ENCODE peak calls at places on chromosomes 5 and 9, in four cellular contexts. H, N, K and B are unnamed samples. For H3K27me3 and H3K36me3, the result is how much of the 10 kb centered on the place peaks cover.

GRCh38 chr5:173771058-173771742 is 116.9 kb upstream of the CPEB4 start:
- DNase-seq in H (no peak), N (no peak), K (no peak), B (peak)

GRCh38 chr5:142600611-142601360 is 85.1 kb downstream of the FGF1 start:
- DNase-seq in H (no peak), N (no peak), K (peak), B (no peak)

GRCh38 chr9:114397848-114398605 is 10.2 kb upstream of the AKNA start:
- DNase-seq in K (peak), H (peak), N (peak), B (peak)

GRCh38 chr9:120383999-120384924 is 195.7 kb downstream of the CDK5RAP2 start:
- DNase-seq in K (no peak), H (no peak), N (no peak), B (peak)

GRCh38 chr9:18238752-18239151 is 235.2 kb upstream of the ADAMTSL1 start:
- DNase-seq in K (no peak), N (no peak), H (no peak), B (no peak)

GRCh38 chr9:4973246-4973645 is 11.8 kb upstream of the JAK2 start:
- DNase-seq in N (no peak), H (no peak), K (no peak), B (no peak)

GRCh38 chr5:3542158-3542557 is 53.5 kb upstream of the IRX1 start:
- DNase-seq in H (no peak), K (no peak), N (no peak), B (no peak)

GRCh38 chr5:11791777-11792176 is 112.5 kb downstream of the CTNND2 start:
- DNase-seq in N (no peak), K (no peak), H (no peak), B (no peak)

GRCh38 chr5:7876867-7877266 is 7.9 kb downstream of the MTRR start:
- DNase-seq in N (no peak), H (no peak), K (no peak), B (no peak)

GRCh38 chr9:3526903-3527652 is 1.3 kb upstream of the RFX3 start:
- DNase-seq in N (no peak), K (peak), H (no peak), B (no peak)

GRCh38 chr5:62354028-62354874 is 48.2 kb downstream of the KIF2A start:
- DNase-seq in H (peak), N (no peak), K (no peak), B (no peak)

GRCh38 chr5:170791325-170791954 is 7.9 kb downstream of the GABRP start:
- DNase-seq in K (peak), N (no peak), H (no peak), B (peak)

GRCh38 chr9:124266826-124267201 is 9.1 kb downstream of the NEK6 start:
- DNase-seq in N (no peak), K (no peak), H (no peak), B (no peak)

GRCh38 chr5:78801413-78801812 is 152.8 kb upstream of the LHFPL2 start:
- DNase-seq in N (no peak), H (no peak), K (no peak), B (no peak)

GRCh38 chr9:135960328-135961276 is 571 bp downstream of the UBAC1 start:
- DNase-seq in K (no peak), N (no peak), H (no peak), B (peak)

GRCh38 chr9:92770005-92770995 is 5.7 kb upstream of the BICD2 start:
- DNase-seq in N (no peak), H (no peak), K (peak), B (peak)

GRCh38 chr9:93930070-93930469 is 25.1 kb downstream of the BARX1 start:
- DNase-seq in H (no peak), N (no peak), K (no peak), B (no peak)

GRCh38 chr5:104385901-104386300 is 823.3 kb upstream of the NUDT12 start:
- DNase-seq in H (no peak), N (no peak), K (no peak), B (no peak)

GRCh38 chr9:19999491-20000057 is 210.7 kb upstream of the SLC24A2 start:
- DNase-seq in H (peak), N (no peak), K (no peak), B (no peak)

GRCh38 chr9:130860458-130861316 is 25.6 kb downstream of the ABL1 start:
- DNase-seq in N (no peak), K (peak), H (no peak), B (no peak)

GRCh38 chr5:149930060-149930753 is 14.4 kb downstream of the PDE6A start:
- DNase-seq in H (no peak), K (peak), N (no peak), B (no peak)

GRCh38 chr5:138650999-138651766 is 76.0 kb upstream of the HSPA9 start:
- DNase-seq in H (no peak), N (no peak), K (no peak), B (no peak)

GRCh38 chr5:150209020-150209635 is 19.3 kb downstream of the SLC6A7 start:
- DNase-seq in N (peak), H (no peak), K (peak), B (peak)

GRCh38 chr9:129709471-129710460 is 43.1 kb downstream of the PTGES start:
- DNase-seq in N (no peak), H (no peak), K (no peak), B (no peak)

GRCh38 chr5:172491481-172491880 is 37.2 kb upstream of the SH3PXD2B start:
- DNase-seq in H (no peak), N (no peak), K (peak), B (no peak)

GRCh38 chr9:99680191-99680590 is 141.5 kb upstream of the NR4A3 start:
- DNase-seq in H (no peak), N (no peak), K (no peak), B (no peak)

GRCh38 chr5:68449380-68449779 is 233.8 kb downstream of the PIK3R1 start:
- DNase-seq in H (no peak), N (no peak), K (peak), B (no peak)

GRCh38 chr9:22165144-22165543 is 156.0 kb upstream of the CDKN2B start:
- DNase-seq in N (no peak), K (no peak), H (no peak), B (no peak)

GRCh38 chr9:76143834-76144233 is 250.4 kb downstream of the RFK start:
- DNase-seq in N (no peak), H (no peak), K (no peak), B (no peak)

GRCh38 chr9:110443146-110443877 is 105.6 kb upstream of the TXNDC8 start:
- DNase-seq in N (no peak), K (no peak), H (no peak), B (no peak)

GRCh38 chr5:55868846-55869245 is 17.7 kb downstream of the IL31RA start:
- DNase-seq in H (no peak), K (no peak), N (no peak), B (no peak)

GRCh38 chr5:81778642-81779041 is 27.7 kb upstream of the SSBP2 start:
- DNase-seq in N (no peak), H (no peak), K (no peak), B (no peak)

GRCh38 chr5:5422819-5423515 is 490 bp downstream of the ICE1 start:
- DNase-seq in K (no peak), H (no peak), N (no peak), B (peak)

GRCh38 chr5:5420251-5420650 is 2.2 kb upstream of the ICE1 start:
- DNase-seq in K (no peak), N (no peak), H (no peak), B (no peak)

GRCh38 chr5:5421149-5421960 is 1.1 kb upstream of the ICE1 start:
- DNase-seq in K (no peak), H (no peak), N (peak), B (no peak)

GRCh38 chr5:5424736-5425135 is 2.3 kb downstream of the ICE1 start:
- DNase-seq in H (no peak), K (no peak), N (no peak), B (no peak)

GRCh38 chr5:5421961-5422818 is at the start of gene ICE1:
- DNase-seq in K (peak), N (peak), H (peak), B (peak)
- H3K4me3 ChIP-seq in K (peak), N (peak), H (peak), B (peak)

DNA sequence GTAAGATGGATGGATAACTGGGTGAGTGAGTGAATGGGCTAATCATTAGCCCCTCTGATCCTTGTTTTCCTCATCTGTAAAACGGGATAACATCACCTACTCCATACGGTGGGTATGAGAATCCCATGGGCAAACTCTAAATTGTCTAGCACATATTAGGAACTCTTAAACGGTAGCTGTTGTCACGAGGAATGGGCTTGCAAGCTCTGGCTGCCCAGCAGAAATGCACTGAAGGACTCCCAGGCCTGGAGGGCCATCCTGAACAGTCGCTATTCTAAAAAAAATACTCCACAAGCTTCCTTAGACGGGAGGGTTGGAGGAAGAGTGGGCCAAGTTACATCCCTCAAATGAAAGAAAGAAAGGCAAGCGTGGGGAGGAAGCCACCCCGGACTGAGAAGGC is 711 bp upstream of the POU4F3 start:
- DNase-seq in K (no peak), H (no peak), N (no peak), B (no peak)
- H3K27me3 ChIP-seq in K (under half), H (under half), N (under half), B (half or more)

DNA sequence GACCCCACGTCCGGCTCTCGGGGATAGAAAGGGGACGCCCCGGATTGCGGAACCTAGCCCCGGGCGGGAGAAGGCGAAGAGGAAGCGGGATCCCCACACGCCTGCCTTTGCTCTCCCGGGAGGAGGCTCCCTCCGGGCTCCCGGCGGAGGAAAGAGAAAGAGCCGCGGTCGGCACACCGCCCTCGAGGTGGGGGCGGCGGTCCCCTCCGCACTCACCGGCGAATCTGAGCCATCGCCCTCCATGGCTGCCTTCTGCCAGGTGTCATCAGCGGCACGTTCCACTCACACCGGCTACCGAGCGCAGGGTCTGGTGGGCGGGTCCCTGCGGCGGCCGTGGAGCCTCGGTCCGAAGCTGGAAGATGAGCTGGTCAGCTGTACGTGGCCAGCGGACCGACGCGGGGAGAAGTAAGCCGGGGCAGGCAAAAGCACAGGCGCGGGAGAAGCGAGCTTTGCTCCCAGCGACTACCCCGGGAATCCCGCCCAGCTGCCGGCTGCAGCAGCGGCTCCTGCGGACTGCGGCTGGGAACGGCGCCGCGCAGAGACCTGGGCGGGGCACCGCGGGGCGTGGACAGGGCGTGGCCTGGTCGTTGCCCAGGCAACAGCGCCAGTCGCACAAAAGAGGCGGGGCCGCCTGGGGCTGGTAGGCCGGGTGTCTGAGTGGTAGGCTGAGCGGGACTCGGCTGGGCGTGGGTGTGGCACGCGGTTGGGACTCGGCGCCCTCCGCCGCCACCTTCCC is at the start of gene TRIM36:
- DNase-seq in N (peak), H (peak), K (peak), B (peak)
- H3K36me3 ChIP-seq in N (under half), H (under half), K (under half), B (under half)

GRCh38 chr9:133832836-133833235 is 94.7 kb upstream of the SARDH start:
- DNase-seq in N (no peak), H (no peak), K (no peak), B (no peak)

GRCh38 chr9:133835273-133835901 is 97.2 kb upstream of the SARDH start:
- DNase-seq in H (no peak), K (no peak), N (no peak), B (peak)

GRCh38 chr9:133836001-133836758 is 98.0 kb upstream of the SARDH start:
- DNase-seq in N (no peak), K (no peak), H (no peak), B (peak)

GRCh38 chr9:133833388-133834025 is 95.4 kb upstream of the SARDH start:
- DNase-seq in N (no peak), K (no peak), H (no peak), B (no peak)

DNA sequence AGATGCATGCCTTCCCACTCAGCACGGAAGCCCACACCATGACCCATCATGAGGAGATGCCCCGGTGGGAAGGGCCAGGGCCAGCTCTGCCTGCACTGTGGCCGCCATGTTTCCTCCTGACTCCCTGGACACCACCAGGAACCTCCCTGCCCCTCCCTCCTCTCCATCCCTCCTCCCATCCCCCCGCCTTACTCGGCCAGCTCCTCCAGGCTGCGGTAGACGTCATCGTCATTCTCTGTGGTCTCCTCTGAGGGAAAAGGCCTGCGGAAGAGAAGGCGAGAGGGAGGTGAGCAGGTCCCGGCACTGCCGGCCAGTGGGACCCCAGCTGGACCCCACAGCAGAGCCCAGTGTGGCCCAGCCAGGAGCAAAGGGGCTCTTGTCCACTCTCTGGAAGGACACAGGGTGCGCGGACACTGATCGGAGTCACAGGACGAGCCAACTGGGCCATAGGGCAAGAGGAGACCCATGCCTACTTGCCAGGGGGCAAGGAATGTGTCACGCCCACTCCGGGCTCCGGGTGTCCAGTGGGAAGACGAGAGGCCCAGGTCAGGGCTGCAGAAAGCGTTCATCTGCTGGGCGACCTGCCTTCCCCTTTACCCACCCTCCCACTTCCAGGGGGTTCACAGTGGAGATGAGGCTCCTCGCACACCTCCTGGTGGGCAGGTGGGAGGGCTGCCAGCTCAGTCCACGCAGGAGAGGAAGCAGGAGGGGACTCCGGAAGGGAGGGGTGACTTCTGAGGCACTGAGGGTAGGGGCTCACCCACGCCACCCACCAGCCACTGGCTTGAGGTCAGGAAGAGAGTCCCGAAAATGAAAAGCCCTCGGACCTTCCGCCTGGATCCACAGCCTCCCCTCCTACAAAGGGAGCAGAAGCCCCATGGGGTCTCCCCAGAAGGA is 96.2 kb upstream of the SARDH start:
- DNase-seq in K (no peak), N (no peak), H (no peak), B (no peak)
- H3K4me3 ChIP-seq in K (no peak), N (no peak), H (no peak), B (no peak)

GRCh38 chr9:85067792-85068191 is 398.3 kb downstream of the NTRK2 start:
- DNase-seq in N (no peak), K (no peak), H (no peak), B (no peak)
- H3K27me3 ChIP-seq in N (under half), K (under half), H (under half), B (under half)